ENCODE peak calls at places on chromosome 21, in six cellular contexts. S is heart right ventricle; V is stimulated activated effector memory CD8-positive, alpha-beta T cell treated with anti-CD3 and anti-CD28 coated beads, Interleukin-12 subunit alpha, Interleukin-12 subunit beta, amount 100 ng/mL, for 72 hours; K is psoas muscle; B is left lung; P is left colon. Y is an unnamed sample.

GRCh38 chr21:21818898-21819297 is 820.7 kb downstream of the NCAM2 start:
- ATAC-seq in S (no peak), V (no peak), K (no peak), B (no peak), P (no peak), Y (no peak)

GRCh38 chr21:46189213-46189958 is 5.1 kb upstream of the SPATC1L start:
- ATAC-seq in S (peak), V (no peak), K (no peak), B (no peak), P (no peak), Y (no peak)

GRCh38 chr21:46641656-46642055 is 6.2 kb downstream of the PRMT2 start:
- ATAC-seq in S (peak), V (no peak), K (no peak), B (no peak), P (no peak), Y (no peak)

GRCh38 chr21:36156815-36157670 is at the start of gene DOP1B:
- ATAC-seq in S (peak), V (peak), K (no peak), B (peak), P (peak), Y (peak)

GRCh38 chr21:33201945-33202344 is 27.8 kb upstream of the IFNAR2 start:
- ATAC-seq in S (no peak), V (no peak), K (no peak), B (no peak), P (peak), Y (no peak)

GRCh38 chr21:15480160-15480559 is 249.6 kb upstream of the USP25 start:
- ATAC-seq in S (no peak), V (no peak), K (no peak), B (no peak), P (no peak), Y (peak)

GRCh38 chr21:42145569-42146250 is 73.2 kb upstream of the ABCG1 start:
- ATAC-seq in S (peak), V (peak), K (peak), B (peak), P (peak), Y (peak)

GRCh38 chr21:45828580-45829565 is 152.7 kb upstream of the COL6A1 start:
- ATAC-seq in S (no peak), V (no peak), K (no peak), B (peak), P (no peak), Y (no peak)

GRCh38 chr21:41360072-41360821 is 1.6 kb upstream of the MX2 start:
- ATAC-seq in S (peak), V (no peak), K (no peak), B (peak), P (peak), Y (no peak)

GRCh38 chr21:37461494-37461893 is 94.9 kb downstream of the DYRK1A start:
- ATAC-seq in S (no peak), V (no peak), K (no peak), B (no peak), P (no peak), Y (peak)

GRCh38 chr21:26795866-26796329 is 49.3 kb downstream of the ADAMTS1 start:
- ATAC-seq in S (peak), V (no peak), K (peak), B (peak), P (peak), Y (no peak)

GRCh38 chr21:28663111-28663693 is 329.5 kb downstream of the LTN1 start:
- ATAC-seq in S (no peak), V (no peak), K (no peak), B (no peak), P (no peak), Y (no peak)

GRCh38 chr21:18951291-18952038 is 547.9 kb upstream of the TMPRSS15 start:
- ATAC-seq in S (peak), V (no peak), K (no peak), B (peak), P (peak), Y (no peak)

GRCh38 chr21:45454924-45455315 is 50.0 kb downstream of the COL18A1 start:
- ATAC-seq in S (peak), V (no peak), K (peak), B (peak), P (no peak), Y (no peak)

GRCh38 chr21:14527690-14528652 is 18.1 kb downstream of the SAMSN1 start:
- ATAC-seq in S (no peak), V (peak), K (no peak), B (peak), P (no peak), Y (peak)

GRCh38 chr21:46437096-46437498 is 21.6 kb upstream of the DIP2A start:
- ATAC-seq in S (no peak), V (no peak), K (no peak), B (no peak), P (no peak), Y (no peak)

GRCh38 chr21:18522181-18522771 is 118.7 kb upstream of the TMPRSS15 start:
- ATAC-seq in S (no peak), V (no peak), K (no peak), B (no peak), P (no peak), Y (no peak)

GRCh38 chr21:45093064-45093532 is 18.7 kb downstream of the ADARB1 start:
- ATAC-seq in S (peak), V (no peak), K (peak), B (peak), P (peak), Y (no peak)

GRCh38 chr21:20971296-20971921 is 26.8 kb upstream of the NCAM2 start:
- ATAC-seq in S (no peak), V (peak), K (no peak), B (peak), P (no peak), Y (no peak)

GRCh38 chr21:42435833-42436232 is 32.1 kb downstream of the UBASH3A start:
- ATAC-seq in S (no peak), V (no peak), K (no peak), B (no peak), P (no peak), Y (no peak)